ENCODE peak calls at places on chromosomes 1 and 21, in eight cellular contexts. D is BJ; A is CD8-positive, alpha-beta T cell; M is hepatocyte; V is OCI-LY7; H is CD4-positive, CD25-positive, alpha-beta regulatory T cell; E is esophagus squamous epithelium; Z is mesendoderm. P is an unnamed sample. For H3K36me3, the result is how much of the 10 kb centered on the place peaks cover.

GRCh38 chr21:18812308-18812707 is 408.7 kb upstream of the TMPRSS15 start:
- DNase-seq in D (no peak), A (no peak), M (no peak), V (no peak), H (no peak), E (no peak), Z (no peak), P (no peak)

GRCh38 chr1:198763298-198763714 is 124.5 kb downstream of the PTPRC start:
- DNase-seq in D (no peak), A (no peak), M (no peak), V (no peak), H (no peak), E (no peak), Z (no peak), P (no peak)

GRCh38 chr1:115969509-115969908 is 6.8 kb upstream of the SLC22A15 start:
- DNase-seq in D (no peak), A (no peak), M (no peak), V (peak), H (no peak), E (no peak), Z (peak), P (no peak)

GRCh38 chr1:157371211-157371610 is 181.1 kb downstream of the FCRL5 start:
- DNase-seq in D (no peak), A (no peak), M (no peak), V (no peak), H (no peak), E (no peak), Z (no peak), P (no peak)

GRCh38 chr1:203475012-203475981 is at the start of gene PRELP:
- DNase-seq in D (no peak), A (no peak), M (peak), V (no peak), H (no peak), E (no peak), Z (peak), P (no peak)

GRCh38 chr1:151130837-151131586 is 15.4 kb downstream of the SEMA6C start:
- DNase-seq in D (peak), A (peak), M (peak), V (no peak), H (peak), E (peak), Z (peak), P (peak)

GRCh38 chr1:37561794-37562132 is 5.0 kb downstream of the DNALI1 start:
- DNase-seq in D (no peak), A (no peak), M (no peak), V (peak), H (peak), E (no peak), Z (peak), P (no peak)

GRCh38 chr1:215665212-215665611 is 98.1 kb downstream of the KCTD3 start:
- DNase-seq in D (no peak), A (no peak), M (no peak), V (no peak), H (no peak), E (no peak), Z (no peak), P (no peak)

GRCh38 chr1:179141592-179142244 is 59.8 kb downstream of the TOR3A start:
- DNase-seq in D (no peak), A (no peak), M (no peak), V (no peak), H (no peak), E (no peak), Z (no peak), P (no peak)

GRCh38 chr1:230236951-230237350 is 169.9 kb downstream of the GALNT2 start:
- DNase-seq in D (no peak), A (no peak), M (no peak), V (no peak), H (no peak), E (no peak), Z (peak), P (no peak)

GRCh38 chr21:42097860-42098259 is 26.7 kb downstream of the UMODL1 start:
- DNase-seq in D (peak), A (no peak), M (peak), V (no peak), H (no peak), E (no peak), Z (no peak), P (peak)

GRCh38 chr1:167562697-167563096 is 9.1 kb upstream of the CREG1 start:
- DNase-seq in D (no peak), A (no peak), M (no peak), V (no peak), H (no peak), E (no peak), Z (no peak), P (no peak)

GRCh38 chr1:110565565-110565964 is 40.6 kb downstream of the KCNA2 start:
- DNase-seq in D (no peak), A (no peak), M (no peak), V (no peak), H (no peak), E (no peak), Z (peak), P (no peak)

GRCh38 chr1:207034998-207035397 is 2.4 kb upstream of the C1orf116 start:
- DNase-seq in D (peak), A (no peak), M (peak), V (no peak), H (no peak), E (no peak), Z (peak), P (no peak)

GRCh38 chr21:29649370-29649963 is 290.3 kb downstream of the GRIK1 start:
- DNase-seq in D (no peak), A (no peak), M (no peak), V (no peak), H (no peak), E (no peak), Z (peak), P (no peak)

GRCh38 chr1:203217668-203218067 is 11.8 kb downstream of the CHIT1 start:
- DNase-seq in D (no peak), A (no peak), M (no peak), V (no peak), H (no peak), E (no peak), Z (no peak), P (peak)

GRCh38 chr1:238438296-238439275 is 547.9 kb upstream of the ZP4 start:
- DNase-seq in D (no peak), A (no peak), M (no peak), V (no peak), H (no peak), E (no peak), Z (no peak), P (no peak)

GRCh38 chr1:33086384-33086850 is 5.5 kb downstream of the AZIN2 start:
- DNase-seq in D (no peak), A (peak), M (peak), V (peak), H (peak), E (no peak), Z (peak), P (no peak)

GRCh38 chr1:12148160-12148957 is 18.4 kb upstream of the TNFRSF1B start:
- DNase-seq in D (no peak), A (no peak), M (peak), V (no peak), H (no peak), E (no peak), Z (no peak), P (no peak)

GRCh38 chr1:231507476-231508355 is 20.8 kb upstream of the TSNAX start:
- DNase-seq in D (no peak), A (no peak), M (no peak), V (no peak), H (no peak), E (no peak), Z (no peak), P (no peak)

GRCh38 chr21:41747943-41748738 is 18.7 kb downstream of the RIPK4 start:
- DNase-seq in D (no peak), A (no peak), M (no peak), V (no peak), H (no peak), E (no peak), Z (no peak), P (no peak)

GRCh38 chr1:17193222-17194132 is 11.5 kb upstream of the PADI1 start:
- DNase-seq in D (no peak), A (no peak), M (no peak), V (no peak), H (no peak), E (no peak), Z (no peak), P (no peak)

GRCh38 chr1:52057876-52058275 is 1.8 kb downstream of the BTF3L4 start:
- DNase-seq in D (no peak), A (no peak), M (no peak), V (no peak), H (no peak), E (no peak), Z (peak), P (no peak)

GRCh38 chr1:153420306-153420705 is 4.0 kb downstream of the S100A7A start:
- DNase-seq in D (no peak), A (no peak), M (no peak), V (no peak), H (no peak), E (no peak), Z (no peak), P (no peak)

GRCh38 chr1:4668738-4669700 is 14.6 kb downstream of the AJAP1 start:
- DNase-seq in D (peak), A (no peak), M (no peak), V (no peak), H (no peak), E (no peak), Z (peak), P (no peak)

GRCh38 chr1:201450721-201451291 is 18.2 kb downstream of the PHLDA3 start:
- DNase-seq in D (peak), A (no peak), M (peak), V (peak), H (no peak), E (no peak), Z (peak), P (peak)

GRCh38 chr21:43341349-43342163 is 85.4 kb downstream of the SIK1 start:
- DNase-seq in D (no peak), A (no peak), M (no peak), V (no peak), H (no peak), E (no peak), Z (no peak), P (no peak)

GRCh38 chr1:6127587-6128163 is 52.4 kb downstream of the CHD5 start:
- DNase-seq in D (no peak), A (peak), M (peak), V (peak), H (peak), E (no peak), Z (peak), P (peak)

GRCh38 chr1:157135646-157136045 is 2.5 kb downstream of the ETV3 start:
- DNase-seq in D (no peak), A (no peak), M (no peak), V (no peak), H (no peak), E (no peak), Z (no peak), P (no peak)

GRCh38 chr1:170010443-170010842 is 64.1 kb downstream of the KIFAP3 start:
- DNase-seq in D (peak), A (no peak), M (peak), V (peak), H (no peak), E (no peak), Z (peak), P (no peak)

GRCh38 chr1:198671136-198671535 is 32.3 kb downstream of the PTPRC start:
- DNase-seq in D (no peak), A (no peak), M (no peak), V (peak), H (no peak), E (no peak), Z (no peak), P (no peak)

GRCh38 chr1:230072866-230073265 is 5.8 kb downstream of the GALNT2 start:
- DNase-seq in D (no peak), A (no peak), M (no peak), V (no peak), H (no peak), E (no peak), Z (no peak), P (no peak)

GRCh38 chr1:29197590-29197924 is 15.9 kb upstream of the SRSF4 start:
- DNase-seq in D (no peak), A (no peak), M (peak), V (peak), H (peak), E (no peak), Z (peak), P (no peak)

GRCh38 chr1:68313736-68314594 is 81.6 kb upstream of the WLS start:
- DNase-seq in D (no peak), A (no peak), M (no peak), V (no peak), H (no peak), E (no peak), Z (peak), P (no peak)

GRCh38 chr1:15283500-15283899 is 36.5 kb downstream of the FHAD1 start:
- DNase-seq in D (no peak), A (no peak), M (no peak), V (no peak), H (no peak), E (no peak), Z (no peak), P (no peak)

GRCh38 chr1:183180634-183181056 is 5.4 kb upstream of the LAMC2 start:
- DNase-seq in D (no peak), A (no peak), M (peak), V (no peak), H (no peak), E (no peak), Z (peak), P (peak)
- H3K4me3 ChIP-seq in D (no peak), A (no peak), M (no peak), V (no peak), H (no peak), E (no peak), Z (no peak), P (no peak)

DNA sequence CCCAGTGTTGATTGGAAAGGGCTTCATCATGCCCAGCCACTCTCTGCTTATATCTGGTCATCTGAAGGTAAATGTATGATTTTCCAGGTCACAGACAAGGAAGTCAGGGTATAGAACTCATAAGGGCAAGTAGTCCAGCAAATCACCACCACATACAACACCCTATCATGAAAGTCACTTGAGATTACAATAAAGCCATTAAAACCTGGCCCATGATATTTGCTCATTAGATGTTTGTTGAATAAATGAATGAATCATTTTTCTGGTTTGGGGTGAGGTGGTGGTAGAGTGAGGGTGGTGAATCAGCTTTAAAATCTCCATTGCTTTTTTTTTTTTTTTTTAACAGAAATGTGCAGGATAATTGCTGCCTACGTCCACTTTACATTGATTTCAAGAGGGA is 91.9 kb downstream of the TGFB2 start:
- DNase-seq in D (no peak), A (no peak), M (no peak), V (no peak), H (no peak), E (no peak), Z (no peak), P (no peak)
- H3K36me3 ChIP-seq in D (under half), A (under half), M (under half), V (under half), H (under half), E (under half), Z (under half), P (under half)

GRCh38 chr1:39957299-39958020 is 2.5 kb downstream of the MFSD2A start:
- DNase-seq in D (no peak), A (no peak), M (no peak), V (no peak), H (no peak), E (no peak), Z (no peak), P (no peak)

GRCh38 chr1:39958801-39959200 is 3.9 kb downstream of the MFSD2A start:
- DNase-seq in D (no peak), A (no peak), M (no peak), V (no peak), H (no peak), E (no peak), Z (no peak), P (no peak)

GRCh38 chr1:39962450-39962825 is 7.5 kb downstream of the MFSD2A start:
- DNase-seq in D (no peak), A (no peak), M (no peak), V (no peak), H (no peak), E (no peak), Z (no peak), P (no peak)

GRCh38 chr1:39960461-39960958 is 5.6 kb downstream of the MFSD2A start:
- DNase-seq in D (no peak), A (no peak), M (no peak), V (peak), H (no peak), E (peak), Z (no peak), P (peak)

DNA sequence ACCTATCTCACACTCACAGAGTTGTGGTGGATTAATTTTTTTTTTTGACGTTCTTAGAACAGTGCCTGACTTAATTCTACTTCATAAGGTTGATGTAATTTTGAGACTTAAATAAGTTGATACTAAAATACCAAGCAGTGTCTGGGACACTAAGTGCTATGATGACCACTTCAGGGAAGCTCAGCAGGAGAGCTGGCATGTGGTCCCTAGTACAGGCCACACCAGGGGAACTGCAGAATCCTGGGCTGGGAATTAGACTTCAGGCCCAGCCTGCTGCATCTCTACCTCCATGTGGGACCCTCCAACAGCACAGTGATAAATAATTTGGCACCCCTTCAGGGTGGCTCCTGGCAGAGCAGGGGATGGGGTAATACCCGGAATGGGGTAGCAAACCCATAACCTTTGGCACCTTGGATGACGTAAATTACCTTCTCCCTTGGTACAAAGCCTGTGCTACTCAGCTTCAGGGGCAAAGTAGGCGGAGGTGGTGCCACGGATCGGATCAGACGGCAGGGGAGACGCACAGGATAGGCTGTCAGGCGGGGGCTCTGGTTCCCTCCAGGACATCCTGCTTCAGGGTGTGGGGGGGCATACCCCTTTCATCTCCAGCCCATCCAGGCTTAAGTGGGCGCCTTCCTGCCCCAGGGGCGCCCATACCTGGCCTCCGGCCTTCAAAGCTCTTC is 4.8 kb downstream of the MFSD2A start:
- DNase-seq in D (no peak), A (no peak), M (no peak), V (no peak), H (no peak), E (no peak), Z (no peak), P (no peak)
- H3K4me3 ChIP-seq in D (no peak), A (no peak), M (no peak), V (peak), H (no peak), E (no peak), Z (no peak), P (no peak)

GRCh38 chr21:32314806-32315205 is 16.2 kb downstream of the MRAP start:
- DNase-seq in D (no peak), A (no peak), M (no peak), V (no peak), H (no peak), E (no peak), Z (no peak), P (no peak)
- H3K36me3 ChIP-seq in D (under half), A (under half), M (under half), V (half or more), H (half or more), E (half or more), Z (under half), P (half or more)

DNA sequence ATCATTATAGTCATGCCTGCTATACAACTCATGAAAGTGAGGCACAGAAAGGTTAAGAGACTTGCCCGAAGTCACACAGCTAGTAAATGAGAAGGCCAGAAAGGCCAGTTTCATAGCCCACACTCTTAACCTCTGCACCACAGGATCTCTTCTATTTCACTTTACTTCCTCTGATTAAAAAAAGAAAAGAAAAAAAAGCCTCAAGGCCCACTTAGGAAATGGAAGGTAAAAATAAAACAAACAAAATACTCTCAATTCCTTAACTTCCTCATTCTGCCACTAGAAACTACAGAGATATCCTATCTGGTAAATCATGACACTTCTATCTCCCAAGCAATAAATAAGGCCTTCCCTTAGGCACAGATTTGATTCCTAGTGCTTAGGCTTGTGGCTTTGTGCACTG is 7.6 kb upstream of the ENAH start:
- DNase-seq in D (no peak), A (no peak), M (no peak), V (peak), H (no peak), E (no peak), Z (no peak), P (no peak)
- H3K4me3 ChIP-seq in D (no peak), A (no peak), M (no peak), V (peak), H (no peak), E (no peak), Z (no peak), P (no peak)

GRCh38 chr1:185559684-185560310 is 174.4 kb upstream of the HMCN1 start:
- DNase-seq in D (no peak), A (peak), M (peak), V (peak), H (peak), E (no peak), Z (peak), P (no peak)

GRCh38 chr1:185559151-185559550 is 175.0 kb upstream of the HMCN1 start:
- DNase-seq in D (no peak), A (no peak), M (no peak), V (no peak), H (no peak), E (no peak), Z (no peak), P (no peak)

GRCh38 chr1:185551008-185551407 is 183.2 kb upstream of the HMCN1 start:
- DNase-seq in D (no peak), A (no peak), M (no peak), V (no peak), H (no peak), E (no peak), Z (no peak), P (peak)

GRCh38 chr1:185556551-185556950 is 177.6 kb upstream of the HMCN1 start:
- DNase-seq in D (peak), A (no peak), M (no peak), V (no peak), H (no peak), E (no peak), Z (no peak), P (no peak)

GRCh38 chr1:185555743-185556142 is 178.4 kb upstream of the HMCN1 start:
- DNase-seq in D (no peak), A (no peak), M (no peak), V (no peak), H (no peak), E (no peak), Z (no peak), P (no peak)
- H3K36me3 ChIP-seq in D (under half), A (under half), M (under half), V (under half), H (under half), E (under half), Z (under half), P (under half)

DNA sequence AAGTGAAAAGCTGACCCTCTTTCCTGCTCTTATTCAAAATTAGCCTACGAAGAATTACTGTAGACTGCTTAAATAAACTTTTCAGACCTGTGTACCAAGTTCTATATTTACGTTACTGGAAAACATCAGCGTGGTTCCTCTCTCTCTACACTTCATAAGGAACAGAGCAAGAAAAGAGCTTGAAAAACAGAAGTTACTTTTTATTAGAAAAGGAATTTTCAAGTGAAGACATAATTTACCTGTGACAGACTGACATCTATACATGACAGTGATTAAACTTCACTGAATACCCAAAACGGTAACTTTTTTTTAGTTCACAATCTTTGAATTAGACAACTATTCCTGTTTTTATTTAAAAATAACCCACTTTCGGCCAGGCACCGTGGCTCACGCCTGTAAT is 2.7 kb downstream of the ENAH start:
- DNase-seq in D (no peak), A (no peak), M (no peak), V (no peak), H (no peak), E (no peak), Z (no peak), P (no peak)
- H3K4me3 ChIP-seq in D (no peak), A (no peak), M (peak), V (no peak), H (no peak), E (peak), Z (no peak), P (peak)

GRCh38 chr1:91513160-91513559 is 12.5 kb downstream of the CDC7 start:
- DNase-seq in D (no peak), A (no peak), M (no peak), V (no peak), H (peak), E (no peak), Z (no peak), P (no peak)
- H3K36me3 ChIP-seq in D (under half), A (under half), M (under half), V (half or more), H (under half), E (under half), Z (under half), P (under half)

GRCh38 chr1:26417111-26417510 is 6.5 kb downstream of the LIN28A start:
- DNase-seq in D (no peak), A (peak), M (peak), V (peak), H (peak), E (no peak), Z (peak), P (peak)
- H3K4me3 ChIP-seq in D (no peak), A (no peak), M (no peak), V (no peak), H (no peak), E (no peak), Z (no peak), P (no peak)

P was measured in left lung.